ENCODE peak calls at places on chromosomes 5 and 9, in eight cellular contexts. One of them, this sample, is unnamed.

GRCh38 chr9:21141427-21141882 is at the start of gene IFNW1:
- DNase-seq in epithelial cell of proximal tubule: no peak
- DNase-seq in mesothelial cell of epicardium: no peak
- DNase-seq in COR-L47: no peak
- DNase-seq in amygdala: no peak
- DNase-seq in HuH-7: no peak
- DNase-seq in activated CD4-positive, alpha-beta T cell treated with anti-CD3 and anti-CD28 coated beads, Interleukin-2, amount 50 U/mL, for 4 hours: no peak
- DNase-seq in caudate nucleus: no peak
- DNase-seq in this sample: no peak

GRCh38 chr9:133460405-133461175 is 812 bp downstream of the CACFD1 start:
- DNase-seq in epithelial cell of proximal tubule: no peak
- DNase-seq in activated CD4-positive, alpha-beta T cell treated with anti-CD3 and anti-CD28 coated beads, Interleukin-2, amount 50 U/mL, for 4 hours: peak; percentile 17
- DNase-seq in amygdala: no peak
- DNase-seq in COR-L47: peak; percentile 69
- DNase-seq in HuH-7: peak; percentile 95
- DNase-seq in mesothelial cell of epicardium: no peak
- DNase-seq in caudate nucleus: no peak
- DNase-seq in this sample: peak; percentile 61

GRCh38 chr5:143495823-143496275 is 92.4 kb upstream of the NR3C1 start:
- DNase-seq in mesothelial cell of epicardium: no peak
- DNase-seq in amygdala: no peak
- DNase-seq in caudate nucleus: no peak
- DNase-seq in epithelial cell of proximal tubule: no peak
- DNase-seq in activated CD4-positive, alpha-beta T cell treated with anti-CD3 and anti-CD28 coated beads, Interleukin-2, amount 50 U/mL, for 4 hours: no peak
- DNase-seq in COR-L47: peak; percentile 43
- DNase-seq in HuH-7: no peak
- DNase-seq in this sample: peak; percentile 74

GRCh38 chr9:98603821-98604383 is 104.8 kb downstream of the GABBR2 start:
- DNase-seq in HuH-7: no peak
- DNase-seq in amygdala: no peak
- DNase-seq in COR-L47: no peak
- DNase-seq in activated CD4-positive, alpha-beta T cell treated with anti-CD3 and anti-CD28 coated beads, Interleukin-2, amount 50 U/mL, for 4 hours: no peak
- DNase-seq in mesothelial cell of epicardium: no peak
- DNase-seq in epithelial cell of proximal tubule: no peak
- DNase-seq in caudate nucleus: no peak
- DNase-seq in this sample: no peak

GRCh38 chr5:141848771-141849370 is 29.3 kb downstream of the PCDH1 start:
- DNase-seq in HuH-7: peak; percentile 45
- DNase-seq in activated CD4-positive, alpha-beta T cell treated with anti-CD3 and anti-CD28 coated beads, Interleukin-2, amount 50 U/mL, for 4 hours: peak; percentile 16
- DNase-seq in amygdala: no peak
- DNase-seq in COR-L47: no peak
- DNase-seq in mesothelial cell of epicardium: no peak
- DNase-seq in caudate nucleus: no peak
- DNase-seq in epithelial cell of proximal tubule: no peak
- DNase-seq in this sample: peak; percentile 89

GRCh38 chr5:142330026-142330425 is 5.2 kb upstream of the SPRY4 start:
- DNase-seq in amygdala: no peak
- DNase-seq in mesothelial cell of epicardium: no peak
- DNase-seq in epithelial cell of proximal tubule: no peak
- DNase-seq in caudate nucleus: no peak
- DNase-seq in COR-L47: no peak
- DNase-seq in activated CD4-positive, alpha-beta T cell treated with anti-CD3 and anti-CD28 coated beads, Interleukin-2, amount 50 U/mL, for 4 hours: no peak
- DNase-seq in HuH-7: no peak
- DNase-seq in this sample: no peak

GRCh38 chr5:14165375-14166091 is 22.4 kb downstream of the TRIO start:
- DNase-seq in caudate nucleus: no peak
- DNase-seq in COR-L47: no peak
- DNase-seq in mesothelial cell of epicardium: no peak
- DNase-seq in activated CD4-positive, alpha-beta T cell treated with anti-CD3 and anti-CD28 coated beads, Interleukin-2, amount 50 U/mL, for 4 hours: no peak
- DNase-seq in amygdala: no peak
- DNase-seq in epithelial cell of proximal tubule: no peak
- DNase-seq in HuH-7: no peak
- DNase-seq in this sample: peak; percentile 95

GRCh38 chr5:171314728-171315385 is 5.8 kb downstream of the TLX3 start:
- DNase-seq in COR-L47: no peak
- DNase-seq in HuH-7: no peak
- DNase-seq in caudate nucleus: no peak
- DNase-seq in amygdala: no peak
- DNase-seq in epithelial cell of proximal tubule: no peak
- DNase-seq in activated CD4-positive, alpha-beta T cell treated with anti-CD3 and anti-CD28 coated beads, Interleukin-2, amount 50 U/mL, for 4 hours: no peak
- DNase-seq in mesothelial cell of epicardium: peak; percentile 66
- DNase-seq in this sample: no peak

GRCh38 chr5:88377705-88378656 is 109.3 kb upstream of the TMEM161B start:
- DNase-seq in mesothelial cell of epicardium: no peak
- DNase-seq in epithelial cell of proximal tubule: no peak
- DNase-seq in caudate nucleus: no peak
- DNase-seq in COR-L47: no peak
- DNase-seq in activated CD4-positive, alpha-beta T cell treated with anti-CD3 and anti-CD28 coated beads, Interleukin-2, amount 50 U/mL, for 4 hours: no peak
- DNase-seq in HuH-7: no peak
- DNase-seq in amygdala: no peak
- DNase-seq in this sample: no peak

GRCh38 chr5:142235050-142235797 is 89.6 kb downstream of the SPRY4 start:
- DNase-seq in HuH-7: no peak
- DNase-seq in amygdala: no peak
- DNase-seq in mesothelial cell of epicardium: no peak
- DNase-seq in activated CD4-positive, alpha-beta T cell treated with anti-CD3 and anti-CD28 coated beads, Interleukin-2, amount 50 U/mL, for 4 hours: peak; percentile 30
- DNase-seq in caudate nucleus: no peak
- DNase-seq in epithelial cell of proximal tubule: no peak
- DNase-seq in COR-L47: no peak
- DNase-seq in this sample: peak; percentile 60

GRCh38 chr5:133847886-133848285 is 120.5 kb downstream of the C5orf15 start:
- DNase-seq in activated CD4-positive, alpha-beta T cell treated with anti-CD3 and anti-CD28 coated beads, Interleukin-2, amount 50 U/mL, for 4 hours: no peak
- DNase-seq in mesothelial cell of epicardium: peak; percentile 20
- DNase-seq in COR-L47: no peak
- DNase-seq in HuH-7: no peak
- DNase-seq in amygdala: no peak
- DNase-seq in epithelial cell of proximal tubule: no peak
- DNase-seq in caudate nucleus: no peak
- DNase-seq in this sample: no peak

GRCh38 chr5:176822426-176823075 is 12.2 kb downstream of the UNC5A start:
- DNase-seq in COR-L47: no peak
- DNase-seq in activated CD4-positive, alpha-beta T cell treated with anti-CD3 and anti-CD28 coated beads, Interleukin-2, amount 50 U/mL, for 4 hours: no peak
- DNase-seq in mesothelial cell of epicardium: no peak
- DNase-seq in HuH-7: no peak
- DNase-seq in caudate nucleus: no peak
- DNase-seq in epithelial cell of proximal tubule: no peak
- DNase-seq in amygdala: no peak
- DNase-seq in this sample: peak; percentile 79

GRCh38 chr5:134784946-134785620 is 26.5 kb downstream of the DDX46 start:
- DNase-seq in mesothelial cell of epicardium: no peak
- DNase-seq in activated CD4-positive, alpha-beta T cell treated with anti-CD3 and anti-CD28 coated beads, Interleukin-2, amount 50 U/mL, for 4 hours: no peak
- DNase-seq in caudate nucleus: no peak
- DNase-seq in amygdala: no peak
- DNase-seq in epithelial cell of proximal tubule: no peak
- DNase-seq in COR-L47: no peak
- DNase-seq in HuH-7: no peak
- DNase-seq in this sample: peak; percentile 44

GRCh38 chr5:132812123-132812948 is 766 bp upstream of the SOWAHA start:
- DNase-seq in COR-L47: no peak
- DNase-seq in HuH-7: no peak
- DNase-seq in amygdala: no peak
- DNase-seq in mesothelial cell of epicardium: no peak
- DNase-seq in activated CD4-positive, alpha-beta T cell treated with anti-CD3 and anti-CD28 coated beads, Interleukin-2, amount 50 U/mL, for 4 hours: no peak
- DNase-seq in caudate nucleus: no peak
- DNase-seq in epithelial cell of proximal tubule: no peak
- DNase-seq in this sample: no peak

GRCh38 chr5:157744055-157745011 is 821 bp downstream of the LSM11 start:
- DNase-seq in amygdala: no peak
- DNase-seq in activated CD4-positive, alpha-beta T cell treated with anti-CD3 and anti-CD28 coated beads, Interleukin-2, amount 50 U/mL, for 4 hours: peak; percentile 6
- DNase-seq in epithelial cell of proximal tubule: no peak
- DNase-seq in caudate nucleus: no peak
- DNase-seq in COR-L47: no peak
- DNase-seq in HuH-7: peak; percentile 18
- DNase-seq in mesothelial cell of epicardium: peak; percentile 43
- DNase-seq in this sample: no peak

GRCh38 chr9:98521141-98521540 is 187.6 kb downstream of the GABBR2 start:
- DNase-seq in caudate nucleus: no peak
- DNase-seq in HuH-7: no peak
- DNase-seq in activated CD4-positive, alpha-beta T cell treated with anti-CD3 and anti-CD28 coated beads, Interleukin-2, amount 50 U/mL, for 4 hours: no peak
- DNase-seq in mesothelial cell of epicardium: no peak
- DNase-seq in amygdala: no peak
- DNase-seq in COR-L47: no peak
- DNase-seq in epithelial cell of proximal tubule: no peak
- DNase-seq in this sample: peak; percentile 47

GRCh38 chr5:177040814-177041410 is 18.4 kb downstream of the ZNF346 start:
- DNase-seq in activated CD4-positive, alpha-beta T cell treated with anti-CD3 and anti-CD28 coated beads, Interleukin-2, amount 50 U/mL, for 4 hours: no peak
- DNase-seq in caudate nucleus: no peak
- DNase-seq in HuH-7: no peak
- DNase-seq in amygdala: no peak
- DNase-seq in mesothelial cell of epicardium: no peak
- DNase-seq in COR-L47: no peak
- DNase-seq in epithelial cell of proximal tubule: peak; percentile 23
- DNase-seq in this sample: no peak

GRCh38 chr5:149652697-149653096 is 71.4 kb downstream of the ARHGEF37 start:
- DNase-seq in COR-L47: no peak
- DNase-seq in HuH-7: no peak
- DNase-seq in mesothelial cell of epicardium: no peak
- DNase-seq in caudate nucleus: no peak
- DNase-seq in epithelial cell of proximal tubule: no peak
- DNase-seq in amygdala: no peak
- DNase-seq in activated CD4-positive, alpha-beta T cell treated with anti-CD3 and anti-CD28 coated beads, Interleukin-2, amount 50 U/mL, for 4 hours: no peak
- DNase-seq in this sample: no peak

GRCh38 chr9:4861736-4862451 is 69.2 kb downstream of the RCL1 start:
- DNase-seq in mesothelial cell of epicardium: no peak
- DNase-seq in COR-L47: no peak
- DNase-seq in epithelial cell of proximal tubule: no peak
- DNase-seq in caudate nucleus: no peak
- DNase-seq in activated CD4-positive, alpha-beta T cell treated with anti-CD3 and anti-CD28 coated beads, Interleukin-2, amount 50 U/mL, for 4 hours: no peak
- DNase-seq in HuH-7: no peak
- DNase-seq in amygdala: no peak
- DNase-seq in this sample: no peak

GRCh38 chr5:14644623-14645237 is 19.8 kb upstream of the OTULIN start:
- DNase-seq in COR-L47: no peak
- DNase-seq in activated CD4-positive, alpha-beta T cell treated with anti-CD3 and anti-CD28 coated beads, Interleukin-2, amount 50 U/mL, for 4 hours: no peak
- DNase-seq in mesothelial cell of epicardium: no peak
- DNase-seq in amygdala: no peak
- DNase-seq in epithelial cell of proximal tubule: no peak
- DNase-seq in caudate nucleus: no peak
- DNase-seq in HuH-7: no peak
- DNase-seq in this sample: no peak

GRCh38 chr9:133106511-133107244 is 14.4 kb downstream of the RALGDS start:
- DNase-seq in caudate nucleus: no peak
- DNase-seq in HuH-7: no peak
- DNase-seq in epithelial cell of proximal tubule: no peak
- DNase-seq in amygdala: no peak
- DNase-seq in mesothelial cell of epicardium: no peak
- DNase-seq in COR-L47: no peak
- DNase-seq in activated CD4-positive, alpha-beta T cell treated with anti-CD3 and anti-CD28 coated beads, Interleukin-2, amount 50 U/mL, for 4 hours: no peak
- DNase-seq in this sample: no peak

GRCh38 chr9:126395439-126396212 is 69.0 kb downstream of the MVB12B start:
- DNase-seq in COR-L47: no peak
- DNase-seq in amygdala: no peak
- DNase-seq in mesothelial cell of epicardium: no peak
- DNase-seq in activated CD4-positive, alpha-beta T cell treated with anti-CD3 and anti-CD28 coated beads, Interleukin-2, amount 50 U/mL, for 4 hours: no peak
- DNase-seq in caudate nucleus: no peak
- DNase-seq in epithelial cell of proximal tubule: peak; percentile 25
- DNase-seq in HuH-7: no peak
- DNase-seq in this sample: peak; percentile 80

GRCh38 chr9:71098801-71099200 is 22.6 kb downstream of the TRPM3 start:
- DNase-seq in caudate nucleus: no peak
- DNase-seq in activated CD4-positive, alpha-beta T cell treated with anti-CD3 and anti-CD28 coated beads, Interleukin-2, amount 50 U/mL, for 4 hours: no peak
- DNase-seq in mesothelial cell of epicardium: no peak
- DNase-seq in epithelial cell of proximal tubule: no peak
- DNase-seq in COR-L47: no peak
- DNase-seq in HuH-7: no peak
- DNase-seq in amygdala: no peak
- DNase-seq in this sample: no peak

GRCh38 chr5:174386306-174386705 is 338.1 kb upstream of the MSX2 start:
- DNase-seq in amygdala: no peak
- DNase-seq in HuH-7: no peak
- DNase-seq in mesothelial cell of epicardium: no peak
- DNase-seq in COR-L47: no peak
- DNase-seq in caudate nucleus: no peak
- DNase-seq in activated CD4-positive, alpha-beta T cell treated with anti-CD3 and anti-CD28 coated beads, Interleukin-2, amount 50 U/mL, for 4 hours: no peak
- DNase-seq in epithelial cell of proximal tubule: no peak
- DNase-seq in this sample: no peak

GRCh38 chr9:115673599-115673998 is 480.0 kb upstream of the PAPPA start:
- DNase-seq in activated CD4-positive, alpha-beta T cell treated with anti-CD3 and anti-CD28 coated beads, Interleukin-2, amount 50 U/mL, for 4 hours: no peak
- DNase-seq in mesothelial cell of epicardium: no peak
- DNase-seq in amygdala: no peak
- DNase-seq in epithelial cell of proximal tubule: no peak
- DNase-seq in HuH-7: no peak
- DNase-seq in caudate nucleus: no peak
- DNase-seq in COR-L47: no peak
- DNase-seq in this sample: peak; percentile 56

GRCh38 chr9:132857031-132857430 is 21.1 kb downstream of the AK8 start:
- DNase-seq in COR-L47: no peak
- DNase-seq in mesothelial cell of epicardium: no peak
- DNase-seq in caudate nucleus: no peak
- DNase-seq in HuH-7: no peak
- DNase-seq in amygdala: no peak
- DNase-seq in epithelial cell of proximal tubule: no peak
- DNase-seq in activated CD4-positive, alpha-beta T cell treated with anti-CD3 and anti-CD28 coated beads, Interleukin-2, amount 50 U/mL, for 4 hours: no peak
- DNase-seq in this sample: no peak

GRCh38 chr9:128702949-128703615 is 779 bp downstream of the PKN3 start:
- DNase-seq in HuH-7: peak; percentile 65
- DNase-seq in amygdala: no peak
- DNase-seq in COR-L47: no peak
- DNase-seq in activated CD4-positive, alpha-beta T cell treated with anti-CD3 and anti-CD28 coated beads, Interleukin-2, amount 50 U/mL, for 4 hours: peak; percentile 17
- DNase-seq in mesothelial cell of epicardium: no peak
- DNase-seq in caudate nucleus: no peak
- DNase-seq in epithelial cell of proximal tubule: no peak
- DNase-seq in this sample: no peak

GRCh38 chr5:26610581-26610980 is 427.8 kb downstream of the CDH9 start:
- DNase-seq in HuH-7: no peak
- DNase-seq in epithelial cell of proximal tubule: no peak
- DNase-seq in activated CD4-positive, alpha-beta T cell treated with anti-CD3 and anti-CD28 coated beads, Interleukin-2, amount 50 U/mL, for 4 hours: no peak
- DNase-seq in mesothelial cell of epicardium: no peak
- DNase-seq in amygdala: no peak
- DNase-seq in caudate nucleus: no peak
- DNase-seq in COR-L47: no peak
- DNase-seq in this sample: no peak

GRCh38 chr9:133839822-133840329 is 101.7 kb upstream of the SARDH start:
- DNase-seq in mesothelial cell of epicardium: no peak
- DNase-seq in HuH-7: peak; percentile 76
- DNase-seq in activated CD4-positive, alpha-beta T cell treated with anti-CD3 and anti-CD28 coated beads, Interleukin-2, amount 50 U/mL, for 4 hours: no peak
- DNase-seq in epithelial cell of proximal tubule: no peak
- DNase-seq in amygdala: no peak
- DNase-seq in caudate nucleus: no peak
- DNase-seq in COR-L47: no peak
- DNase-seq in this sample: peak; percentile 22

GRCh38 chr5:926416-927171 is 33.9 kb downstream of the TRIP13 start:
- DNase-seq in caudate nucleus: no peak
- DNase-seq in epithelial cell of proximal tubule: no peak
- DNase-seq in COR-L47: no peak
- DNase-seq in HuH-7: no peak
- DNase-seq in amygdala: no peak
- DNase-seq in mesothelial cell of epicardium: peak; percentile 62
- DNase-seq in activated CD4-positive, alpha-beta T cell treated with anti-CD3 and anti-CD28 coated beads, Interleukin-2, amount 50 U/mL, for 4 hours: no peak
- DNase-seq in this sample: no peak